ENCODE peak calls at places on chromosome 13, in five cellular contexts. Z, K, A, F and M are unnamed samples.

GRCh38 chr13:35157143-35157755 is 215.2 kb downstream of the NBEA start:
- DNase-seq in F (peak; percentile 64), K (peak; percentile 81), A (peak; percentile 53), Z (peak; percentile 67), M (peak; percentile 61)

GRCh38 chr13:79681069-79681468 is 200.1 kb downstream of the NDFIP2 start:
- DNase-seq in F (no peak), K (no peak), A (no peak), Z (no peak), M (no peak)

GRCh38 chr13:98370806-98371553 is 193.9 kb upstream of the RNF113B start:
- DNase-seq in A (peak; percentile 42), K (peak; percentile 84), F (peak; percentile 91), Z (no peak), M (no peak)

GRCh38 chr13:78319101-78319627 is 284.2 kb downstream of the POU4F1 start:
- DNase-seq in F (no peak), Z (no peak), A (no peak), K (no peak), M (no peak)

GRCh38 chr13:72141845-72142470 is 275.0 kb upstream of the DACH1 start:
- DNase-seq in F (no peak), A (peak; percentile 48), Z (no peak), K (peak; percentile 79), M (no peak)

GRCh38 chr13:98050041-98050466 is 92.8 kb upstream of the FARP1 start:
- DNase-seq in A (peak; percentile 5), Z (no peak), F (no peak), K (peak; percentile 17), M (no peak)

GRCh38 chr13:65911546-65912193 is 1318.5 kb downstream of the PCDH9 start:
- DNase-seq in F (no peak), A (no peak), K (peak; percentile 53), Z (no peak), M (no peak)

GRCh38 chr13:94129490-94129894 is 350.0 kb downstream of the DCT start:
- DNase-seq in F (no peak), K (no peak), A (no peak), Z (no peak), M (no peak)

GRCh38 chr13:33388254-33388998 is 102.9 kb upstream of the STARD13 start:
- DNase-seq in Z (peak; percentile 5), A (no peak), K (no peak), F (peak; percentile 15), M (no peak)

GRCh38 chr13:106349080-106349841 is 186.2 kb downstream of the EFNB2 start:
- DNase-seq in A (no peak), Z (no peak), F (no peak), K (no peak), M (no peak)

GRCh38 chr13:76634431-76635191 is 251.6 kb downstream of the KCTD12 start:
- DNase-seq in Z (peak; percentile 45), K (no peak), F (no peak), A (no peak), M (no peak)

GRCh38 chr13:110471156-110471832 is 90.2 kb downstream of the RAB20 start:
- DNase-seq in Z (peak; percentile 71), F (no peak), A (peak; percentile 29), K (no peak), M (peak; percentile 46)

GRCh38 chr13:75417006-75417384 is 65.0 kb downstream of the TBC1D4 start:
- DNase-seq in F (peak; percentile 27), K (no peak), Z (no peak), A (no peak), M (peak; percentile 29)

GRCh38 chr13:24741016-24741662 is 22.8 kb upstream of the RNF17 start:
- DNase-seq in A (no peak), F (peak; percentile 16), K (no peak), Z (peak; percentile 55), M (peak; percentile 56)

GRCh38 chr13:39571502-39572092 is 31.4 kb downstream of the LHFPL6 start:
- DNase-seq in Z (no peak), F (no peak), K (no peak), A (peak; percentile 4), M (no peak)

GRCh38 chr13:38657191-38657590 is 29.7 kb upstream of the FREM2 start:
- DNase-seq in A (no peak), F (peak; percentile 65), Z (no peak), K (peak; percentile 42), M (no peak)

GRCh38 chr13:37403776-37404497 is 194.6 kb downstream of the POSTN start:
- DNase-seq in A (no peak), K (peak; percentile 66), Z (no peak), F (peak; percentile 81), M (no peak)

GRCh38 chr13:34376483-34376882 is 558.5 kb downstream of the RFC3 start:
- DNase-seq in A (no peak), Z (no peak), F (no peak), K (no peak), M (no peak)

GRCh38 chr13:19634129-19634740 is 776 bp downstream of the MPHOSPH8 start:
- DNase-seq in A (peak; percentile 58), Z (no peak), K (peak; percentile 55), F (peak; percentile 74), M (peak; percentile 57)

GRCh38 chr13:74575729-74576125 is 441.5 kb upstream of the KLF12 start:
- DNase-seq in Z (peak; percentile 9), F (peak; percentile 73), K (peak; percentile 60), A (peak; percentile 66), M (peak; percentile 4)

GRCh38 chr13:34750078-34750703 is 191.9 kb upstream of the NBEA start:
- DNase-seq in F (peak; percentile 12), Z (peak; percentile 26), A (no peak), K (peak; percentile 55), M (no peak)

GRCh38 chr13:45441633-45442032 is 23.1 kb upstream of the COG3 start:
- DNase-seq in A (peak; percentile 24), Z (peak; percentile 71), F (peak; percentile 33), K (peak; percentile 16), M (peak; percentile 34)

GRCh38 chr13:64158910-64159309 is 2743.3 kb upstream of the PCDH20 start:
- DNase-seq in K (peak; percentile 74), A (no peak), F (peak; percentile 6), Z (no peak), M (no peak)

GRCh38 chr13:32645854-32646253 is 59.6 kb downstream of the PDS5B start:
- DNase-seq in Z (peak; percentile 76), F (no peak), A (no peak), K (no peak), M (peak; percentile 24)

GRCh38 chr13:95128045-95128643 is 173.1 kb downstream of the ABCC4 start:
- DNase-seq in K (no peak), F (no peak), Z (no peak), A (no peak), M (no peak)

GRCh38 chr13:97567510-97568243 is 133.7 kb downstream of the RAP2A start:
- DNase-seq in A (peak; percentile 19), K (peak; percentile 74), Z (peak; percentile 68), F (peak; percentile 53), M (peak; percentile 24)

GRCh38 chr13:48919750-48920149 is 56.0 kb upstream of the FNDC3A start:
- DNase-seq in A (no peak), F (no peak), Z (no peak), K (no peak), M (no peak)

GRCh38 chr13:93963266-93964131 is 516.0 kb downstream of the DCT start:
- DNase-seq in Z (no peak), F (peak; percentile 59), K (peak; percentile 82), A (no peak), M (no peak)

GRCh38 chr13:76387561-76387960 is 498.6 kb downstream of the KCTD12 start:
- DNase-seq in A (no peak), Z (no peak), F (no peak), K (peak; percentile 14), M (peak; percentile 7)

DNA sequence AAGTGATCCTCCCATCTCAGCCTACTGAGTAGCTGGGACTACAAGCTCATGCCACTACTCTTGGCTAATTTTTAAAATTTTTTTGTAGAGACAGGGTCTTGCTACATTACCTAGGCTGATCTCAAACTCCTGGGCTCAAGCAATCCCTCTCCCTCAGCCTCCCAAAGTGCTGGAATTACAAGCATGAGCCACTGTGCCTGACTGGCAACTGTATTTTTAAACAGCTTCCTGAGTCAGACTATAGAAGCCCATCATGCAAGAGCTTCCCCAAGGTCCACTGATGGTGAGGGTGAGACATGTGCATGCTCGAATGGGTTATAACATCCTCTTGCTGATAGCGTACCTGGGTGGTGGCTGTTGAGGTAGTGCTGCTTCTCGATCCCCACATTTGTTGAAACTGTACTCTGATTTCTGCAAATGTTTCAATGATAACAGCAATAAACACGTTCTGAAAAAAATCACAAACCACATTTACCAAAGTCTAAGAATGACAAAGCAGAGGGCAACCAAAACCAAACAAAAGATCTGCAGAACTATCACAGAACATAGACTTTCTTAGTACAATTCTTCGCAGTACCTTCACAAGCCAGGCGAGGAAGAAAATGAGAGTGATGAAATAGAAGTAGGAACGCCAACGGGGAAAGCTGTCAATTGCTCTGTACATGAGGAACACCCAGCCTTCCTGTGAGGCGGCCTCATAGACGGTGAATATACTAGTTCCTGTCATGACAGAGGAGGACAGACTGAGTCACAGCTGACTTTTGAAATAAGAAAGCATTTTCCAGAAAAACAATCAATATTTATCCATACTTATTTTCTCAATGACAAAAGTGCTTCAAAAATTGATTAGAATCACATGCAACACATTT is 124.4 kb downstream of the NALCN start:
- DNase-seq in K (no peak), Z (no peak), A (no peak), F (no peak), M (no peak)
- H3K4me3 ChIP-seq in K (no peak overlapping the region), Z (no peak overlapping the region), A (no peak overlapping the region), F (no peak overlapping the region), M (no peak overlapping the region)

DNA sequence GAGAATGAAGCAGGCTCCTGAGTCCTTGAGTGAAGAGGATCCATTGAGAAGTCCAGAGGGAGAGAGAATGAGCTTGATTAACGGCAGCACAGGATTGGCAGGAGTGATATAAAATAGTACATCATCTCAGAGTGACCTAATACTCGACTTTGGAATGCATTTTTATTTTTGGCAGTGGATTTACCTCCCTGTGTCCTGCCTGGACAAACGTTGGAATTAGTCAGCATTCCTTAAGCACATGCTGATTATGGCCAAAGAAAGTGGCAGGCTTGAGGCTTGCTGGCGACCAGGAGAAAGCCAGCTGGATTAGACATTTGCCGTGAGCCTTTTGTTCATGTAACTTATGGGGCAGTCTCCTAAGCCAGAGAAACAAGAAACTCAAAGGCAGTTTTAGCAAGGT is 22.9 kb downstream of the LRCH1 start:
- DNase-seq in A (peak; percentile 36), F (peak; percentile 91), Z (no peak), K (peak; percentile 93), M (no peak)
- H3K4me3 ChIP-seq in A (no peak overlapping the region), F (peak overlapping the region; percentile 42), Z (peak overlapping the region; percentile 9), K (peak overlapping the region; percentile 9), M (no peak overlapping the region)

DNA sequence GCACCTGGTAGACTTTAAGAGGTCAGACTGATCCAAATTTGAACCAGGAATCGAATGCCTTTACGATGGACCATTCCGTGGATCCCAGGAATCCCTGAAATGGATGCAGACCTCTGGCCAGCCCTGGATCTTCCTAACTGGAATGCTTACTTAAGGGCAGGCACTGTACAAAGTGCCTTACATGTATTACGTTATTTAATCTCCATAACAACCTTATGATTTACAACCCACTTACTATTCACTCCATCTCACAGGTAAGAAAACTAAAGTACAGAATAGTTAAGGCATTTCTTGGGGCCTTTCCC is 93.6 kb downstream of the HSPH1 start:
- DNase-seq in F (no peak), Z (no peak), A (no peak), K (no peak), M (no peak)
- H3K4me3 ChIP-seq in F (no peak overlapping the region), Z (no peak overlapping the region), A (no peak overlapping the region), K (no peak overlapping the region), M (no peak overlapping the region)

DNA sequence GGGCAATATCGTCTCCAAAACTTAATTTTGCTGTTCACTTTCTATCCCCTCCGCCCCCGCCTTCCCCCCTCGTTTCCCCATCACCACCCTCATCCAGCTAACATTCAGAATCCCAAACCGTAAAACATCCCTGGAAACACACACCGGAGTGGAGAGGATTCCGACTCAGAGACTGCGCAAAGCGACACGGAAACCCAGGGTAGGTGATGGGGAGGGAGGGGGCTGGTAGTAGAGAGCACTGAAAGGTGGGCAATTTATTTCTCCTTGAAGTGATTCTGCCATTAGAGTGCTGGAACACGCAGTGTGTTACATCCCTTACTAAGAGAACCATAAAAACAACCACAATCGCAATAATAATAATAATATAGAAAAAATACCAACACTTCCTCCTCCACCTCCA is 1.5 kb downstream of the PCDH20 start:
- DNase-seq in Z (no peak), K (no peak), A (no peak), F (no peak), M (no peak)
- H3K4me3 ChIP-seq in Z (no peak overlapping the region), K (no peak overlapping the region), A (no peak overlapping the region), F (no peak overlapping the region), M (no peak overlapping the region)